ENCODE peak calls at places on chromosomes 11 and 22, in five cellular contexts. T is HCT116, S is transverse colon, F is stomach, E is spleen. R is an unnamed sample.

GRCh38 chr22:46909237-46910030 is 147.0 kb downstream of the TBC1D22A start:
- DNase-seq in E (no peak), S (no peak), F (no peak), T (no peak), R (no peak)

GRCh38 chr11:125179346-125179745 is 14.8 kb downstream of the PKNOX2 start:
- DNase-seq in E (peak; percentile 67), T (no peak), S (no peak), F (no peak), R (peak; percentile 67)

GRCh38 chr11:11849127-11849746 is 7.5 kb downstream of the USP47 start:
- DNase-seq in E (peak; percentile 80), T (peak; percentile 44), F (peak; percentile 63), S (peak; percentile 53), R (no peak)

GRCh38 chr22:36144886-36145541 is 15.5 kb downstream of the APOL3 start:
- DNase-seq in F (peak; percentile 70), T (peak; percentile 13), E (peak; percentile 81), S (peak; percentile 52), R (peak; percentile 67)

GRCh38 chr11:36564376-36565032 is 3.3 kb upstream of the RAG1 start:
- DNase-seq in E (no peak), T (peak; percentile 24), S (peak; percentile 47), F (peak; percentile 58), R (no peak)

GRCh38 chr11:75576445-75577049 is 14.5 kb downstream of the SERPINH1 start:
- DNase-seq in S (peak; percentile 61), F (peak; percentile 48), E (peak; percentile 90), T (no peak), R (peak; percentile 79)

GRCh38 chr11:5476184-5476819 is 12.2 kb upstream of the OR52D1 start:
- DNase-seq in F (peak; percentile 36), T (peak; percentile 38), E (no peak), S (peak; percentile 25), R (no peak)

GRCh38 chr11:34970480-34970879 is 54.1 kb downstream of the PDHX start:
- DNase-seq in T (no peak), F (no peak), E (no peak), S (no peak), R (no peak)

GRCh38 chr11:125441648-125442410 is 54.2 kb downstream of the FEZ1 start:
- DNase-seq in F (no peak), S (no peak), E (no peak), T (no peak), R (no peak)

DNA sequence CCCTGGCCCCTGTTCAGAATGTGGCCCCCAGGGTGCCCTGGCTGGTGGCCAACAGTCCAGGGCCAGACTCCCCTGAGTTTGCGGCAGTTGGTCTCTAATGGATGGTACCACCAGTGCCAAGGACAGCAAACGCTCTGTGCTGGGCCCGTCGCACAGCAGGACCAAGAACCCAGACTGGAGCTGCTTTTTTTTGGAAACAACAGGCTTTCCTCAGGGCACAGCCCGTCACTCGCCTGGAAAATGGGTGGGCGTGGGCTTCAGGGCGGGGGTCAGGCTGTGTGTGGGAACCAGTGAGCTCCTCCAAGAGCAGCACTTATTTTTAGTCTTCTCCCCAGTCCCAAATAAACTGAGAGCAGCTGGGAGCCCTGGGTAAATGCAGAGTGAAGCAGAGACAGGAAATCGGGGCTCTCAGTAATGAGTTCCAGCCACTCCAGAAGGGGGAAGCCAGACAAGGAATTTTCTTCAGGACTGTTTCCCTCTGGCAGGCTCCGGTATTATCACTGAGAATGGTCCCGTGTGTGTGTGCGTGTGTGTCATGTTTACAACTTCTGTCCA is 62.9 kb downstream of the PPFIBP2 start:
- DNase-seq in S (no peak), E (no peak), F (no peak), T (no peak), R (peak; percentile 67)
- H3K4me3 ChIP-seq in S (no peak overlapping the region), E (no peak overlapping the region), F (peak overlapping the region; percentile 28), T (no peak overlapping the region), R (peak overlapping the region; percentile 38)

GRCh38 chr11:13229675-13230359 is 47.8 kb upstream of the BMAL1 start:
- DNase-seq in T (no peak), S (no peak), E (no peak), F (no peak), R (no peak)

GRCh38 chr11:13228569-13228968 is 49.0 kb upstream of the BMAL1 start:
- DNase-seq in F (no peak), E (no peak), T (no peak), S (no peak), R (no peak)

GRCh38 chr11:13229136-13229535 is 48.5 kb upstream of the BMAL1 start:
- DNase-seq in S (no peak), E (no peak), T (no peak), F (no peak), R (no peak)

GRCh38 chr11:13225058-13226001 is 52.3 kb upstream of the BMAL1 start:
- DNase-seq in T (no peak), E (no peak), F (no peak), S (no peak), R (no peak)

DNA sequence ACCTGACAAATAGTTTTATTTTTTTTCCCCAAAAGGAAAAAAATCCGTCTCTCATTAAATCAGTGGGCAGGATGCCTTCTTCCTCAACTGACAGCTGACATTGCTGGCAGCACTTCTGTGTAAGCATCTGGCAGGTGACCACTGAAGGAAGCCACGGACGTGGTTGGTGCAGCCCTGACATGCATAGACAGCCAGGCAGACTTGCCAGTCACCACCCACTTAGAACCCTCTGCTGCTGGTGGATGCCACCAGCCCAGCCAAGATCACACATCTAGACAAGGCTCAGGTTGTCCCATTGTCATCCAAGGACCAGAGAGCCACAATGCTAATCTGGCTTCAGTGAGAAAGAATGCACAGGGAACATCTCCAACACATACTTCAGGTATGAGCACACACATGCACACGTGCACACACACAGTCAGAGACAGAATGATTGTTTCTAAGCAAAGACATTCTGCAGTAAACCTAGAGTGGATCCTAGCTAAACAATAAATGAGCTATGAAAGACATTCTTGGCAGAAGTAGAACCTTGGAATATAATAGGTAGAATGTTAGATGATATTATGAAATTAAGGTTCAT is 49.8 kb upstream of the BMAL1 start:
- DNase-seq in E (no peak), S (no peak), F (no peak), T (no peak), R (no peak)
- TF ChIP-seq POLR2AphosphoS5 in E (no peak), S (no peak), F (no peak), T (no peak), R (no peak)

GRCh38 chr11:85089654-85090053 is 537.5 kb downstream of the DLG2 start:
- DNase-seq in S (no peak), F (no peak), T (no peak), E (no peak), R (no peak)

GRCh38 chr11:85088286-85088685 is 538.9 kb downstream of the DLG2 start:
- DNase-seq in S (no peak), E (no peak), T (no peak), F (no peak), R (no peak)

GRCh38 chr11:85086511-85087284 is 540.4 kb downstream of the DLG2 start:
- DNase-seq in T (no peak), F (no peak), S (no peak), E (no peak), R (no peak)
- H3K27ac ChIP-seq in T (no peak overlapping the region), F (no peak overlapping the region), S (no peak overlapping the region), E (no peak overlapping the region), R (no peak overlapping the region)

DNA sequence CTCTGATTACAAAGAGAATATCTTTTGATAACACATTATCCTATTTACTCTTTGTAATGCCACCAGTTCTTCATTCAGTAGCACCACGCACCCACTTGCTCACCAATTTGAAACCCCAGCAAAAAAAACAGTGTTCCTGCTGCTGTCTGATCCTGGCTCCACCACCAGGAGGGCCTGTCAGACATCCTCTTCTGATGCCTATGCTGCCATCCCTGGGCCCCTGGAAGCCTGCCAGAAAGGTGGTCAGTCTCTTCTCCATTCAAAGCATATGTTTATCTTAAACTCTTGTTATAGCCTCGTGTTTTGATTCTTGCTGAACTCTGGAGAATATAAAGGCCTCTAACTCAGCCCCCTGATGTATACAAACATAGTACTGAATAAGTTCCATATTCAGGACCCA is 116.5 kb downstream of the NTM start:
- DNase-seq in E (no peak), S (no peak), F (no peak), T (no peak), R (no peak)
- H3K4me3 ChIP-seq in E (no peak overlapping the region), S (no peak overlapping the region), F (no peak overlapping the region), T (no peak overlapping the region), R (no peak overlapping the region)

DNA sequence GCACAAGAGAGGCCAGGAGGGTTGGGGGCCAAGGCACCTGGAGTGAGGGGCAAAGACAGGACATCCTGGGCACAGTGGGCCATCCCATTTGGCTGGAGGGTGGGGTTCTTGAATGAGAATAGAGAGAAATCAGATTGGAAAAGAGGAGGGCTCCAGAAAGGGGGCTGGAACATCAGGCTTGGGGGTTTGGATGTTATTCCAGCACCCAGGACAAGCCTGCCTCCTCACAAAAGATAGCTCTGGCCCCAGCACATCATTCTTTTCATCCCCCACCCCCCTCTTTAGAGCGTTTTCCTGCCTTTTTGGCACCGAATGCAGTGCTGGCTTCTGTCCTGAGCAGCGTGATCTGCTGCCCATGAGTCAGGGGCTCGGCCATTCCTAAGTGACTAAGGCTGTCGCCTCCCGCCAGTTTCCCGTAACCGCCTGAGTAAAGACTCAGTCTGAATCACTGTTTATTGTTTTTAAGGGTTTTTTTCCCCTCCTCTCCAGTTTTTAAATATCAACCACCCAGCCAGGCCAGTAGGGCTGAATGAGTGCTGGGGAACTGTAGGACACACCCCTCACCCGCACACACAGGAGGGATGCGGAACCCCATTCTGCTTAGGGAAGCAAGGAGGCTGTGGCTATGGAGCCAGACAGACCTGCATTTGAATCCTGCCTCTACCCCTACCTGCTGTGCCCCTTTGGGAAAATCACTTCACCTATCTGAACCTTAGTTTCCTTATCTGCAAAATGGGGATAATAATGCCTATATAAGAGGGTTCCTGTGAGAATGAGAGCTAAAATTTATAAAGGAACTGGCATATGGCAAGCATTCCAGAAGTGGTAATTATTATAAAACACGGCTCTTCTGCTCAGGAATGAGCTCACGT is 32.4 kb upstream of the NAV2 start:
- DNase-seq in F (peak; percentile 68), S (peak; percentile 71), E (no peak), T (peak; percentile 75), R (peak; percentile 86)
- TF ChIP-seq POLR2AphosphoS5 in F (peak; percentile 76), S (peak; percentile 69), E (no peak), T (peak; percentile 36), R (peak; percentile 94)

GRCh38 chr11:66891849-66892660 is 35.2 kb downstream of the LRFN4 start:
- DNase-seq in E (no peak), S (peak; percentile 59), F (peak; percentile 70), T (peak; percentile 96), R (peak; percentile 32)
- H3K27ac ChIP-seq in E (no peak overlapping the region), S (no peak overlapping the region), F (no peak overlapping the region), T (peak overlapping the region; percentile 64), R (no peak overlapping the region)

DNA sequence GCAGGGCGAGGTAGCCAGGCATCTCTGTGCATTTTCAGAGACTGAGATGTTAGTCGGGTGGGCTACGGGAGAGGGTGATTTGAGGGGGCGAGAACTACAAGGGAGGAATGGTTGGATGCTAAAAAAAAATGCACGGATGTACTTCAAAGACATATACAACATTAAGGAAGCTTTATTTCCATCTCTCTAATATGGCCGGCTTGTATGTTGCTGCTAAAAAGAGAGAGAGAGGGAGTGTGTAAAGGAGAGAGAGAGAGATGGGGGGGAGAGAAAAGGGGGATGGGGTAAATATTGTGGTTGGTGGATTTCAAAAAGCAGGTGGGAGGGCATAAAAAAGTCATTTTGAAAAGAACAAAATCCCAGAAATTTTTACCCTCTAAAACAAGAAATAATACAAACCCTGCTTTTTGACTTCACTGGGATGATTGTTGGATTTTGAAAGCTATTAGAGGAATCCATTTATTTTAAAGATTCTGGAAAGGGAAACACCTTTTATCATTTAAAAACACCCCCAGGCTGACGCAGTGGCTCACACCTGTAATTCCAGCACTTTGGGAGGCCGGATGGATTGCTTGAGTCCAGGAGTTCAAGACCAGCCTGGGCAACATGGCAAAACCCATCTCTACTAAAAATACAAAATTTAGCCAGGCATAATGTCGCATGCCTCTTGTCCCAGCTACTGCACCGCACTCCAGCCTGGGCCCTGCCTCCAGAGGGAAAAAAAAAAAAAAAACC is at the start of gene SCN2B:
- DNase-seq in E (no peak), S (no peak), F (no peak), T (no peak), R (no peak)
- H3K4me3 ChIP-seq in E (peak within 1 kb of the TSS; percentile 2), S (peak within 1 kb of the TSS; percentile 16), F (peak within 1 kb of the TSS; percentile 25), T (no peak within 1 kb of the TSS), R (no peak within 1 kb of the TSS)

R was measured in upper lobe of left lung.